ENCODE peak calls at places on chromosome X, in four cellular contexts. Y is DND-41, N is GM10248, E is IMR-90. O is an unnamed sample.

GRCh38 chrX:66622209-66622608 is 16.7 kb downstream of the EDA2R start:
- DNase-seq in Y (no peak), N (no peak), E (peak), O (no peak)

GRCh38 chrX:118495061-118495921 is at the start of gene DOCK11:
- DNase-seq in Y (peak), N (peak), E (peak), O (peak)

GRCh38 chrX:101482296-101482695 is 3.0 kb upstream of the ARMCX4 start:
- DNase-seq in Y (no peak), N (no peak), E (peak), O (no peak)

GRCh38 chrX:148562846-148563245 is 62.4 kb downstream of the AFF2 start:
- DNase-seq in Y (no peak), N (no peak), E (no peak), O (no peak)

GRCh38 chrX:109635151-109635550 is 10.2 kb upstream of the KCNE5 start:
- DNase-seq in Y (no peak), N (no peak), E (peak), O (peak)

GRCh38 chrX:151736685-151737084 is 2.1 kb downstream of the CNGA2 start:
- DNase-seq in Y (no peak), N (no peak), E (no peak), O (no peak)

GRCh38 chrX:136806891-136807410 is 26.2 kb upstream of the ARHGEF6 start:
- DNase-seq in Y (no peak), N (no peak), E (no peak), O (no peak)

GRCh38 chrX:103215037-103215767 is at the start of gene BEX4:
- DNase-seq in Y (peak), N (peak), E (peak), O (peak)

GRCh38 chrX:15087747-15088146 is 182.1 kb downstream of the ASB9 start:
- DNase-seq in Y (no peak), N (no peak), E (no peak), O (no peak)

GRCh38 chrX:118521435-118521834 is 25.8 kb downstream of the DOCK11 start:
- DNase-seq in Y (no peak), N (no peak), E (peak), O (no peak)

GRCh38 chrX:115892056-115892708 is 278.4 kb upstream of the AGTR2 start:
- DNase-seq in Y (no peak), N (no peak), E (no peak), O (no peak)

GRCh38 chrX:73577368-73577767 is 14.4 kb downstream of the CHIC1 start:
- DNase-seq in Y (no peak), N (no peak), E (peak), O (no peak)

GRCh38 chrX:12877386-12877785 is 10.5 kb downstream of the TLR7 start:
- DNase-seq in Y (no peak), N (no peak), E (no peak), O (no peak)

GRCh38 chrX:53768451-53769246 is 82.1 kb upstream of the HUWE1 start:
- DNase-seq in Y (no peak), N (no peak), E (no peak), O (no peak)

GRCh38 chrX:38652934-38653442 is 91.6 kb downstream of the TSPAN7 start:
- DNase-seq in Y (peak), N (no peak), E (no peak), O (no peak)

GRCh38 chrX:150934453-150934852 is 36.0 kb upstream of the CD99L2 start:
- DNase-seq in Y (no peak), N (no peak), E (peak), O (no peak)

GRCh38 chrX:15804563-15804962 is 14.3 kb downstream of the ZRSR2 start:
- DNase-seq in Y (no peak), N (no peak), E (no peak), O (no peak)

GRCh38 chrX:64195862-64196261 is 9.6 kb downstream of the AMER1 start:
- DNase-seq in Y (no peak), N (no peak), E (no peak), O (no peak)

GRCh38 chrX:25277574-25277973 is 261.8 kb upstream of the ARX start:
- DNase-seq in Y (no peak), N (no peak), E (no peak), O (no peak)

GRCh38 chrX:124476562-124476961 is 130.2 kb downstream of the SH2D1A start:
- DNase-seq in Y (no peak), N (no peak), E (no peak), O (no peak)

GRCh38 chrX:30327762-30328161 is 18.6 kb upstream of the NR0B1 start:
- DNase-seq in Y (no peak), N (no peak), E (no peak), O (no peak)

GRCh38 chrX:103877571-103877970 is 45.5 kb upstream of the RAB9B start:
- DNase-seq in Y (no peak), N (no peak), E (no peak), O (no peak)

GRCh38 chrX:54530358-54530900 is 410 bp downstream of the GNL3L start:
- DNase-seq in Y (peak), N (no peak), E (no peak), O (peak)

GRCh38 chrX:151505796-151506195 is 57.7 kb upstream of the PASD1 start:
- DNase-seq in Y (peak), N (no peak), E (no peak), O (no peak)

GRCh38 chrX:150035531-150035930 is 97.2 kb upstream of the EOLA2 start:
- DNase-seq in Y (no peak), N (no peak), E (peak), O (no peak)

GRCh38 chrX:70279081-70279480 is 2.9 kb upstream of the RAB41 start:
- DNase-seq in Y (no peak), N (no peak), E (no peak), O (no peak)

GRCh38 chrX:72641601-72642000 is 69.0 kb upstream of the HDAC8 start:
- DNase-seq in Y (no peak), N (no peak), E (no peak), O (no peak)

GRCh38 chrX:9285342-9285771 is 179.5 kb upstream of the TBL1X start:
- DNase-seq in Y (no peak), N (no peak), E (no peak), O (no peak)

GRCh38 chrX:53383376-53384087 is 38.9 kb downstream of the SMC1A start:
- DNase-seq in Y (no peak), N (no peak), E (no peak), O (no peak)

GRCh38 chrX:83469551-83469950 is 38.5 kb upstream of the POU3F4 start:
- DNase-seq in Y (peak), N (peak), E (peak), O (peak)

GRCh38 chrX:46979340-46979739 is 67.1 kb downstream of the JADE3 start:
- DNase-seq in Y (no peak), N (no peak), E (peak), O (no peak)

GRCh38 chrX:110286126-110286525 is 31.8 kb downstream of the AMMECR1 start:
- DNase-seq in Y (no peak), N (no peak), E (peak), O (no peak)

GRCh38 chrX:136598631-136599030 is 49.3 kb upstream of the CD40LG start:
- DNase-seq in Y (no peak), N (no peak), E (no peak), O (no peak)

GRCh38 chrX:22959204-22959920 is 40.4 kb upstream of the DDX53 start:
- DNase-seq in Y (no peak), N (no peak), E (no peak), O (no peak)

GRCh38 chrX:118495958-118496762 is 545 bp downstream of the DOCK11 start:
- DNase-seq in Y (peak), N (peak), E (no peak), O (peak)

GRCh38 chrX:118666521-118666920 is 60.9 kb upstream of the IL13RA1 start:
- DNase-seq in Y (no peak), N (no peak), E (peak), O (no peak)

GRCh38 chrX:134990475-134991473 is at the start of gene SMIM10:
- DNase-seq in Y (no peak), N (peak), E (peak), O (peak)

GRCh38 chrX:87409113-87409841 is 108.3 kb upstream of the KLHL4 start:
- DNase-seq in Y (no peak), N (no peak), E (peak), O (no peak)